ENCODE peak calls at places on chromosome 16, in eight cellular contexts. C is CD8-positive, alpha-beta T cell; L is HCT116; N is foreskin fibroblast; E is colonic mucosa; X is ovary; H is heart left ventricle; J is HS-5. P is an unnamed sample.

GRCh38 chr16:76532188-76532973 is 255.2 kb downstream of the CNTNAP4 start:
- DNase-seq in C (no peak), L (no peak), N (no peak), E (no peak), X (no peak), H (no peak), J (no peak), P (no peak)

GRCh38 chr16:4574919-4575705 is 19.0 kb downstream of the C16orf96 start:
- DNase-seq in C (no peak), L (no peak), N (no peak), E (no peak), X (no peak), H (no peak), J (no peak), P (no peak)

GRCh38 chr16:23148166-23148512 is 1.1 kb downstream of the USP31 start:
- DNase-seq in C (no peak), L (no peak), N (no peak), E (no peak), X (no peak), H (no peak), J (no peak), P (no peak)

GRCh38 chr16:20801278-20801677 is 5.0 kb downstream of the ERI2 start:
- DNase-seq in C (no peak), L (no peak), N (no peak), E (no peak), X (no peak), H (no peak), J (no peak), P (no peak)

GRCh38 chr16:27475561-27475960 is 73.6 kb downstream of the IL21R start:
- DNase-seq in C (no peak), L (no peak), N (peak), E (no peak), X (no peak), H (no peak), J (peak), P (no peak)

GRCh38 chr16:77171750-77172635 is 19.0 kb upstream of the MON1B start:
- DNase-seq in C (no peak), L (peak), N (peak), E (peak), X (no peak), H (no peak), J (peak), P (no peak)

GRCh38 chr16:56298948-56299602 is 107.8 kb downstream of the GNAO1 start:
- DNase-seq in C (no peak), L (no peak), N (no peak), E (no peak), X (no peak), H (no peak), J (no peak), P (peak)

GRCh38 chr16:88830250-88830649 is 18.5 kb upstream of the APRT start:
- DNase-seq in C (no peak), L (no peak), N (no peak), E (peak), X (peak), H (no peak), J (no peak), P (no peak)

P was measured in sciatic nerve.